ENCODE peak calls at places on chromosome 1, in four cellular contexts. O, J, P and W are unnamed samples.

GRCh38 chr1:244653439-244654283 is 735 bp downstream of the DESI2 start:
- DNase-seq in J (peak; percentile 27), P (no peak), O (no peak), W (peak; percentile 32)

GRCh38 chr1:213564215-213564659 is 423.5 kb upstream of the PROX1 start:
- DNase-seq in J (no peak), P (peak; percentile 55), O (no peak), W (no peak)

GRCh38 chr1:108947871-108948525 is 15.3 kb downstream of the CLCC1 start:
- DNase-seq in P (no peak), O (no peak), J (peak; percentile 31), W (no peak)

GRCh38 chr1:9929431-9930385 is 13.5 kb downstream of the LZIC start:
- DNase-seq in J (no peak), O (no peak), P (no peak), W (no peak)

GRCh38 chr1:228555074-228555989 is 68.2 kb downstream of the RNF187 start:
- DNase-seq in O (no peak), J (no peak), P (no peak), W (peak; percentile 39)

GRCh38 chr1:110208916-110209650 is 1.0 kb upstream of the KCNC4 start:
- DNase-seq in J (no peak), O (no peak), P (no peak), W (no peak)

GRCh38 chr1:89547563-89548485 is 23.2 kb downstream of the LRRC8B start:
- DNase-seq in O (peak; percentile 57), J (no peak), P (peak; percentile 91), W (peak; percentile 70)

GRCh38 chr1:47487826-47488450 is 50.1 kb downstream of the FOXD2 start:
- DNase-seq in J (no peak), P (no peak), O (no peak), W (no peak)